ENCODE peak calls at places on chromosomes 3 and 15, in ten cellular contexts. P, H, Z, X, C, J, V, S, Q and B are unnamed samples.
A peak's percentile ranks its signal among the peaks of the same experiment; 100 is the strongest.

GRCh38 chr15:64379216-64379960 is 1.9 kb downstream of the PCLAF start:
- DNase-seq in P (no peak), Z (no peak), V (peak; percentile 16), C (no peak), X (no peak), Q (no peak), S (no peak), J (no peak), H (no peak), B (no peak)

GRCh38 chr3:67037615-67038014 is 39.5 kb downstream of the KBTBD8 start:
- DNase-seq in S (no peak), Q (no peak), Z (no peak), V (peak; percentile 64), P (no peak), H (no peak), X (no peak), C (no peak), J (peak; percentile 35), B (no peak)

GRCh38 chr3:31696815-31697548 is 164.3 kb downstream of the STT3B start:
- DNase-seq in X (no peak), S (no peak), H (no peak), C (no peak), V (no peak), J (no peak), Z (no peak), Q (no peak), P (no peak), B (no peak)

GRCh38 chr3:88816445-88816844 is 291.0 kb upstream of the EPHA3 start:
- DNase-seq in S (no peak), P (no peak), Z (no peak), X (no peak), Q (no peak), C (no peak), V (no peak), J (no peak), H (no peak), B (no peak)

GRCh38 chr3:162586591-162586990 is 1090.0 kb downstream of the OTOL1 start:
- DNase-seq in Q (no peak), X (no peak), V (no peak), P (no peak), J (peak; percentile 57), H (no peak), C (no peak), S (no peak), Z (no peak), B (no peak)

GRCh38 chr3:12954891-12955650 is 113.7 kb upstream of the RPL32 start:
- DNase-seq in C (no peak), H (peak; percentile 83), Z (peak; percentile 84), V (peak; percentile 90), X (no peak), Q (peak; percentile 94), S (peak; percentile 56), P (peak; percentile 38), J (no peak), B (no peak)

GRCh38 chr15:57098896-57099295 is 180.5 kb downstream of the TCF12 start:
- DNase-seq in J (no peak), Q (no peak), V (no peak), P (no peak), S (no peak), C (no peak), X (no peak), H (no peak), Z (no peak), B (no peak)

GRCh38 chr3:43073116-43073835 is 32.6 kb downstream of the POMGNT2 start:
- DNase-seq in J (no peak), C (no peak), P (no peak), S (no peak), Z (no peak), Q (no peak), H (no peak), X (no peak), V (no peak), B (no peak)

GRCh38 chr15:88465633-88466219 is 1.5 kb downstream of the MRPL46 start:
- DNase-seq in H (no peak), P (no peak), S (no peak), Q (no peak), J (peak; percentile 55), V (peak; percentile 82), Z (no peak), C (no peak), X (no peak), B (no peak)

GRCh38 chr15:99085413-99086326 is 19.2 kb upstream of the SYNM start:
- DNase-seq in S (no peak), C (no peak), Q (no peak), P (no peak), Z (no peak), V (no peak), J (peak; percentile 91), X (no peak), H (no peak), B (no peak)

GRCh38 chr3:123082370-123083065 is 15.7 kb downstream of the PDIA5 start:
- DNase-seq in Z (no peak), H (no peak), X (peak; percentile 45), V (no peak), S (no peak), P (no peak), C (no peak), J (no peak), Q (no peak), B (no peak)

GRCh38 chr3:185825379-185825638 is 467 bp upstream of the IGF2BP2 start:
- DNase-seq in Q (no peak), S (no peak), H (no peak), Z (no peak), X (no peak), C (no peak), P (no peak), V (no peak), J (no peak), B (peak; percentile 44)

GRCh38 chr3:185825639-185826481 is 1.0 kb upstream of the IGF2BP2 start:
- DNase-seq in Z (no peak), J (peak; percentile 44), P (peak; percentile 68), H (peak; percentile 63), Q (peak; percentile 82), C (peak; percentile 29), X (no peak), V (peak; percentile 74), S (peak; percentile 56), B (no peak)

GRCh38 chr3:185823280-185824044 is 1.4 kb downstream of the IGF2BP2 start:
- DNase-seq in V (peak; percentile 85), X (no peak), Q (peak; percentile 82), Z (no peak), J (peak; percentile 41), P (peak; percentile 34), S (peak; percentile 63), H (peak; percentile 63), C (no peak), B (peak; percentile 26)

GRCh38 chr3:185824051-185824466 is 783 bp downstream of the IGF2BP2 start:
- DNase-seq in V (no peak), S (peak; percentile 43), P (peak; percentile 34), J (no peak), X (no peak), C (no peak), H (peak; percentile 30), Q (peak; percentile 78), Z (no peak), B (peak; percentile 30)

DNA sequence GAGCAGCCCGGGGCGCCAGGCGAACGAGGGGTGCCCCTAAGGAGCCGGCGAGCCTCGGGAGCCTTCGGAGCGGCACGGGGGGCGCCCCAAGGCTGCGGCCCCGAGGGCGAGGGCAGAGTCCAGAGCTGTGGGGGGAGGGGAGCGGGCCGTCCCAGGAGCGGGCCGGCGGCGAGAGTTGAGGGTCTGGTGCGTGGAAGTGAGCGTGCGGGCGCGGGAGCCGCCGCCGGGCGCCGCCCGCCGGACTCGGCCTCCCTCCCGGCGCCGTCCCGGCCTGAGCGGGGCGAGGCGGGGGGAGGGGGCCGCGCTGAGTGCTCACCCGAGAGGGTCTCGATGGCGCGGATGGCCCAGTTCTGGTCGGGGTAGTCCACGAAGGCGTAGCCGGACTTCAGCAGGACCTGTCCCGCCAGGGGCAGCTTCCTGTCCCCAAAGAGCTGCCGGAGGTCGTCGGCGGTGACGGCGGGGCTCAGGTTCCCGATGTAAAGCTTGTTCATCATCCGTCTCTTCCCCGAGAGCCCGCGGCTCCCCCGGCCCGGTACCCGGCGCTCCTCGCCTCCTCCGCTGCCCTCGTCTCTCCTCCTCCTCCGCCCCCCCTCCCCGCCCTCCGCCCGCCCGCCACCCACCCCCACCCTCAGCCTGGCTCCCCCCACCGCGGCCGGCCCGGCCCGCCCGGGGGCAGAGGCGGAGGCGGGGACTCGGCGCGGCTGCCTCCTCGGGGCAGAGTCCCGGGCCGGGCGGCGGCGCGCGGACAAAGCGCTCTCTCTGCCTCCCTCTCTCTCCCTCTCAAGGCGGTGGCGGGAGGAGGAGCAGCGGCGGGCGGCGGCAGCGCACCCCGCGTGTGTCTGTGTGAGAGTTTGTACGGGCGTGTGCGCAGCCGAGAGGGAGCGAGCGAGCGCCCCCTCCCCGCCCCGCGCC is at the start of gene IGF2BP2:
- DNase-seq in S (peak; percentile 74), Q (peak; percentile 90), J (peak; percentile 80), P (peak; percentile 80), V (peak; percentile 93), X (no peak), C (peak; percentile 29), H (peak; percentile 73), Z (no peak), B (peak; percentile 57)
- TF ChIP-seq POLR2A in S (no peak), Q (peak; percentile 15), J (peak; percentile 82), P (peak; percentile 92), V (peak; percentile 54), X (no peak), C (peak; percentile 63), H (peak; percentile 36), Z (peak; percentile 25), B (no peak)

GRCh38 chr3:144875251-144875650 is 903.6 kb downstream of the DIPK2A start:
- DNase-seq in C (no peak), S (no peak), P (no peak), X (no peak), Z (no peak), V (no peak), Q (no peak), J (no peak), H (no peak), B (no peak)

GRCh38 chr3:144877356-144877755 is 905.7 kb downstream of the DIPK2A start:
- DNase-seq in J (no peak), X (no peak), H (no peak), C (no peak), Z (no peak), Q (no peak), V (no peak), P (no peak), S (no peak), B (no peak)

GRCh38 chr3:144879701-144880100 is 908.1 kb downstream of the DIPK2A start:
- DNase-seq in Z (no peak), P (no peak), C (no peak), X (no peak), S (no peak), Q (no peak), J (no peak), V (no peak), H (no peak), B (no peak)
- TF ChIP-seq POLR2A in Z (no peak), P (no peak), C (no peak), X (no peak), S (no peak), Q (no peak), J (no peak), V (no peak), H (no peak), B (no peak)

GRCh38 chr3:71583569-71584215 is at the start of gene FOXP1:
- DNase-seq in C (no peak), X (no peak), Z (peak; percentile 57), S (peak; percentile 85), P (peak; percentile 41), Q (peak; percentile 92), H (peak; percentile 83), J (peak; percentile 64), V (peak; percentile 93), B (no peak)
- TF ChIP-seq POLR2A in C (peak; percentile 31), X (no peak), Z (peak; percentile 74), S (peak; percentile 42), P (peak; percentile 43), Q (peak; percentile 29), H (peak; percentile 69), J (no peak), V (peak; percentile 36), B (no peak)

GRCh38 chr3:157147099-157147803 is 12.7 kb downstream of the CCNL1 start:
- DNase-seq in Q (no peak), V (no peak), Z (no peak), H (no peak), C (no peak), P (no peak), S (no peak), J (no peak), X (no peak), B (no peak)
- TF ChIP-seq POLR2A in Q (no peak), V (no peak), Z (no peak), H (no peak), C (no peak), P (no peak), S (no peak), J (peak; percentile 59), X (no peak), B (no peak)